ENCODE peak calls at places on chromosomes 13 and 19, in four cellular contexts. D is WTC11, S is K562, Y is GM12878. H is an unnamed sample.

GRCh38 chr13:31588923-31589322 is 150.4 kb upstream of the RXFP2 start:
- DNase-seq in D (no peak), S (no peak), Y (no peak), H (no peak)

GRCh38 chr13:111587249-111587648 is 266.8 kb downstream of the TEX29 start:
- DNase-seq in D (no peak), Y (no peak), S (no peak), H (no peak)

GRCh38 chr13:65926750-65927171 is 1303.4 kb downstream of the PCDH9 start:
- DNase-seq in Y (no peak), D (peak; percentile 66), S (no peak), H (peak; percentile 2)

GRCh38 chr13:74755065-74755464 is 620.9 kb upstream of the KLF12 start:
- DNase-seq in S (no peak), Y (no peak), D (no peak), H (no peak)

GRCh38 chr13:95403349-95404140 is 102.3 kb upstream of the ABCC4 start:
- DNase-seq in S (no peak), D (peak; percentile 81), Y (no peak), H (no peak)

GRCh38 chr19:33005440-33005839 is 33.4 kb downstream of the FAAP24 start:
- DNase-seq in D (no peak), S (no peak), Y (no peak), H (no peak)

GRCh38 chr13:113209880-113210421 is 538 bp downstream of the CUL4A start:
- DNase-seq in S (no peak), D (peak; percentile 68), Y (no peak), H (peak; percentile 32)

GRCh38 chr13:59034198-59034597 is 1129.5 kb downstream of the DIAPH3 start:
- DNase-seq in Y (no peak), D (no peak), S (no peak), H (no peak)

GRCh38 chr13:26024558-26024957 is 27.3 kb downstream of the SHISA2 start:
- DNase-seq in Y (no peak), S (no peak), D (no peak), H (no peak)

GRCh38 chr13:90201198-90201597 is 1146.3 kb upstream of the MIR17HG start:
- DNase-seq in Y (no peak), D (no peak), S (no peak), H (no peak)
- TF ChIP-seq TCF7 in Y (no peak), D (no peak), S (no peak), H (no peak)

DNA sequence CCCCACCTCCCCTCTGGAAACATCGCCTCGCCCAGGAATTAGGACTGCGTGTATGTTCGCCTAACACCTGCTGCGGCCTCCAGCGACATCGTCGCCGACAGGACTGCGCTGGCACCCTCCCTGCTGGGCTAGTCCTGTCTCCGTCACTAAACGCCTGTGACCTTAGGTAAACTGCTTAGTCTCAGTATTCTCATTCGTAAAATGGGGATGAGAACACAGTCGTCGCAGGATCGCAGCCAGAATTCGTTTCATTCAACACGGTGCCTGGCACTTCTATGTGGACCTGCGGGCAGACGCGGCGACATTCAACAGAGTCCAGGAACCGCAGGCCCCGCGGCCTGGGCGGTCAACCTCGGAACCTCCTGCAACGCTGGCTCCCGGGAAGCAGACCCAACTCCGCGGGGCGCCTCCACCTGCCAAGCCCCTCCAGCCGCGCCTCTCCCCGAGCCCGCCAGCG is 485 bp downstream of the CRYL1 start:
- DNase-seq in D (peak; percentile 39), S (peak; percentile 17), Y (no peak), H (peak; percentile 15)
- TF ChIP-seq TCF7 in D (no peak), S (no peak), Y (no peak), H (no peak)

DNA sequence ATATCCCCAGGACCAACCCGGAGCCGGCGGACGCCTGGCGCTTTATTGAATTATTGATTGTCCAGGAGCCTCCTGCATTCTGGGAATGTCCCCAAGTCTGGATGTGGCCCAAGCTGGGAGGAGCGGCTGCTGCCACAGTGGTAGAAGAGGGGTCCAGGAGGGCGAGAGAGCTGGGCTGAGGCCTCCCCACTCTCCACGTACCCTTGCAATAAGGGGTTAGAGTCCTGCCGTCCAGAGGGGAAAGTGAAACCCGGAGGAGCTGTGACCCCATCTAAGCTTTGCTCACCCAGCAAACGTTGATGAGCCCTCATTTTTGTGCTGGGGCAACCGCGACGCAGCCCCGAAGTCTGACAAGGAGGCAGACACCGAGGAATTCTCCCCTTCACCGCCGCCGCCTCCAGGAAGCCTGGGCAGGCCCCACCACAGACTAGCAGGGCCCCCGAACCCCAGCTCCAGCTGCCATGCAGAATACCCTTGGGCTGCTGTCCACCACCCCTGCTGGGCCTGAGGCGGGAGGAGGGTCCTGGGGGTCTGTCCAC is 1.4 kb upstream of the C2CD4C start:
- DNase-seq in S (no peak), Y (no peak), D (no peak), H (no peak)
- TF ChIP-seq TCF7 in S (no peak), Y (no peak), D (no peak), H (no peak)

GRCh38 chr19:54418930-54419800 is 3.9 kb downstream of the TTYH1 start:
- DNase-seq in Y (no peak), S (peak; percentile 6), D (no peak), H (no peak)

GRCh38 chr19:54415901-54416621 is 797 bp downstream of the TTYH1 start:
- DNase-seq in D (no peak), Y (no peak), S (peak; percentile 6), H (no peak)

GRCh38 chr19:54420068-54420382 is 4.8 kb downstream of the TTYH1 start:
- DNase-seq in Y (no peak), D (no peak), S (no peak), H (no peak)

GRCh38 chr19:54416695-54417491 is 1.6 kb downstream of the TTYH1 start:
- DNase-seq in D (peak; percentile 39), Y (no peak), S (peak; percentile 4), H (no peak)

GRCh38 chr19:54418030-54418929 is 3.0 kb downstream of the TTYH1 start:
- DNase-seq in Y (no peak), S (peak; percentile 13), D (no peak), H (peak; percentile 50)
- TF ChIP-seq TCF7 in Y (no peak), S (no peak), D (no peak), H (no peak)

GRCh38 chr13:21616880-21617279 is 12.9 kb upstream of the MICU2 start:
- DNase-seq in S (no peak), Y (no peak), D (no peak), H (peak; percentile 90)
- TF ChIP-seq TCF7 in S (no peak), Y (no peak), D (no peak), H (no peak)

GRCh38 chr19:50207730-50208129 is 4.3 kb downstream of the MYH14 start:
- DNase-seq in Y (no peak), D (no peak), S (no peak), H (no peak)

GRCh38 chr19:50204811-50205675 is 1.6 kb downstream of the MYH14 start:
- DNase-seq in S (peak; percentile 81), Y (no peak), D (peak; percentile 96), H (peak; percentile 70)

GRCh38 chr19:50204081-50204428 is 633 bp downstream of the MYH14 start:
- DNase-seq in D (no peak), S (no peak), Y (no peak), H (no peak)

GRCh38 chr19:50206191-50206590 is 2.8 kb downstream of the MYH14 start:
- DNase-seq in D (no peak), S (no peak), Y (no peak), H (no peak)

GRCh38 chr19:50205681-50206138 is 2.3 kb downstream of the MYH14 start:
- DNase-seq in S (no peak), Y (no peak), D (peak; percentile 36), H (no peak)
- TF ChIP-seq TCF7 in S (no peak), Y (no peak), D (no peak), H (no peak)

DNA sequence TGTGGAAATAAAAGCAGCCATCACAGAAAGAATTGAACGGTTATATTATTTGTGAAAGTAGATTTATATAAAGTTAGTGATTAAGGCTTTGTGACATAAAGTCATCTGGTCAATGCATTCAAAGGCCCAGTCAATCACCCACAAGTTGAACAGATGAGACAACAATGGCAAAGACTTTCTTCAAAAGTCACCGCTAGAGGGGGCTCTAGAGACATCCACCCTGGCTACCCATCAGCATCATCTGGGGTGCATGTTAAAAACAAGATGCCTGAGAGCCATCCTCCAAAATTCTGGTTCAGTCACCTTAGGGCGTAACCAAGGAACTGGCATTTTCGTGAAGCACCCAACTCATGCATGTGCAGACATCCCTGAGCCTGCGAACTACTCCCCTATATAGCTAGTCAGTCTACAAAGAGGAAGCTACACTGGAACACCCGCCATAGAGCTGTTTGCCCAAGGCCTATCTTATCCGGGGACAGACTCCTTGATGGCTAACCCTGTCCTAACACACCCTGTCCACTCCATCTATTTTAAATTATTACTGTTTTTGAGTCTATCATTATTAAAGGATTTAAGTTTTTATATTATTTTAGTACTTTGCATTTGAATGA is 970.5 kb downstream of the UQCRFS1 start:
- DNase-seq in S (peak; percentile 75), D (peak; percentile 51), Y (no peak), H (no peak)
- TF ChIP-seq TCF7 in S (no peak), D (no peak), Y (no peak), H (no peak)

DNA sequence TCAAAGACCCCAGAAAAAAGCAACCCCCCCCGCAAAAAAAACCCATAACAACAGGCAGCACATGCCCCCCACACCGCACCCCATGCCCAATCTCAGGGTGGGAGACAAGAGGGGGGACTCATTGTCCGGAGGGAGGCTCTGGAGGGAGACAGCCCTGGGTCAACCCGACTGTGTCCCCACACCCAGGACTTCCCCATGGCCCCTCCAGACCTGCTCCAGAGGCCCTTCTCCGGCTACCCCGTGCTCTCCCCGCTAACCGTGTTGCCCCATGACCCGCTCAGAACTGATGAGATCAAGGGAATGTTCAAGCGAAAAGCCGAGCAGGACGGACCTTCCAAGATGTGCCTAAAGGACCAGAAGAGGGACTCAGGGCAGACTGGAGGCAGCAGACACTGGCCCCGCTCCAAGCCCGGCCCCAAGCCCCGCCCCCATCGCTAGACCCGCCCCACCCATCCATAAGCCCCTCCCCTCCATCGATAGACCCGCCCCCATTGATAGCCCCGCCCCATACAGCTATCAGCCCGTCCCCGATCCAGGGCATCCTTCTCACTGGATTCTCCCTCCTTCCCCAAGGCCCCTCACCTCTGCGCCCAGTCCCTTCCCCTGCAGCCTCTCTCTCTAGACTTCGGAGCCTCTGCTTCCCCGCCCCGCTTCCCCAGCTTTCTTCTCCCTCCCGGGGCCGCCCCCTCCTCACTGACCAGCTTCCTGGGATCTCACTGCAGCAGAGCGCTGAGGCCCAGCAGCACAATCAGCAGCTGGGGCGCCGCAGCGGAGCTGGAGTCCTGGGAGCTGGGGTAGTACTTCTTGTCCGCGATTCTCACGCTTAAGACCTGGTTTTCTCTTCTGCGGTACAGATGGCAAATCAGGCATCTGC is 2.2 kb downstream of the BST2 start:
- DNase-seq in D (peak; percentile 77), S (peak; percentile 97), Y (no peak), H (no peak)
- TF ChIP-seq TCF7 in D (no peak), S (no peak), Y (no peak), H (no peak)

GRCh38 chr13:73551736-73552135 is 492.9 kb downstream of the KLF5 start:
- DNase-seq in Y (no peak), S (no peak), D (no peak), H (no peak)

DNA sequence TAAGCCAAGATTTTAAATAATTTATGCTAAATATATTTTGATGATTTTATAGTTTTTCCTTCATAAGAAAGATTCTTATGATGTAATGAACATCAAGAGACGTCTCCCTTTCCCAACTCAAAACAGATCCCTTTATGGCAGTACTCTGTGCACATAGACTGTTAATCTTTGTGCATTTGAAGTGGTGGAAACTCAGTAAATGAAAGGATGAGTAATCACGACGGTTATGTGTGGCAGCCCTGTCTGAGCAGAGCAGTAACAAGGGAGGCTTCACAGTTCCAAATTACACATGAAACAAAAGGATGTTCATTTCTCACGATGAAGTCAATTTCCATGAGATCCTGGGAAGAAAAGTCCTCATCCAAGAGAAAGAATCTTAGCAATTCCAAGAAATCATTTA is 498.1 kb downstream of the KLF5 start:
- DNase-seq in Y (no peak), D (no peak), S (no peak), H (no peak)
- TF ChIP-seq TCF7 in Y (no peak), D (no peak), S (no peak), H (no peak)

H was measured in HepG2.